ENCODE peak calls at places on chromosomes 12 and 14, in six cellular contexts. B is K562, K is H1, H is HCT116, M is GM12878, X is HepG2. C is an unnamed sample.

GRCh38 chr14:20468773-20469241 is 399 bp upstream of the PNP start:
- DNase-seq in B (no peak), K (no peak), H (no peak), M (no peak), X (no peak), C (no peak)

GRCh38 chr12:131459666-131460365 is 251.1 kb upstream of the SFSWAP start:
- DNase-seq in B (no peak), K (no peak), H (no peak), M (no peak), X (no peak), C (no peak)

GRCh38 chr14:75981426-75981825 is 369 bp downstream of the TGFB3 start:
- DNase-seq in B (peak), K (no peak), H (no peak), M (peak), X (peak), C (no peak)

GRCh38 chr12:15644700-15645099 is 144.5 kb downstream of the EPS8 start:
- DNase-seq in B (no peak), K (no peak), H (no peak), M (no peak), X (no peak), C (no peak)

GRCh38 chr14:54026671-54027070 is 70.0 kb upstream of the BMP4 start:
- DNase-seq in B (no peak), K (no peak), H (no peak), M (no peak), X (no peak), C (no peak)

GRCh38 chr12:121356657-121357056 is 4.4 kb upstream of the ANAPC5 start:
- DNase-seq in B (no peak), K (no peak), H (no peak), M (no peak), X (peak), C (no peak)

GRCh38 chr14:81314443-81315175 is 85.5 kb downstream of the STON2 start:
- DNase-seq in B (no peak), K (no peak), H (no peak), M (no peak), X (no peak), C (no peak)

GRCh38 chr12:127280393-127281275 is 986.3 kb upstream of the TMEM132C start:
- DNase-seq in B (peak), K (peak), H (peak), M (no peak), X (peak), C (peak)

GRCh38 chr12:94208433-94208921 is 60.1 kb downstream of the PLXNC1 start:
- DNase-seq in B (no peak), K (no peak), H (no peak), M (no peak), X (no peak), C (no peak)

GRCh38 chr12:85036241-85036707 is at the start of the genes LRRIQ1 and TSPAN19:
- DNase-seq in B (peak), K (peak), H (peak), M (peak), X (peak), C (peak)

GRCh38 chr14:76174982-76175381 is 23.3 kb downstream of the GPATCH2L start:
- DNase-seq in B (no peak), K (no peak), H (no peak), M (no peak), X (no peak), C (no peak)

GRCh38 chr14:101705733-101706508 is 55.6 kb upstream of the PPP2R5C start:
- DNase-seq in B (no peak), K (no peak), H (no peak), M (no peak), X (no peak), C (peak)

GRCh38 chr12:112140728-112141127 is 15.4 kb downstream of the TRAFD1 start:
- DNase-seq in B (no peak), K (no peak), H (no peak), M (no peak), X (no peak), C (no peak)

GRCh38 chr12:132121283-132121682 is 22.8 kb downstream of the DDX51 start:
- DNase-seq in B (no peak), K (no peak), H (no peak), M (no peak), X (no peak), C (no peak)

GRCh38 chr12:92574046-92574783 is 128.6 kb upstream of the PLEKHG7 start:
- DNase-seq in B (no peak), K (no peak), H (peak), M (no peak), X (peak), C (peak)

GRCh38 chr12:96054262-96054645 is 18.9 kb upstream of the LTA4H start:
- DNase-seq in B (no peak), K (no peak), H (no peak), M (no peak), X (no peak), C (no peak)

GRCh38 chr12:105769486-105769885 is 369.3 kb downstream of the NUAK1 start:
- DNase-seq in B (no peak), K (no peak), H (no peak), M (no peak), X (no peak), C (no peak)

GRCh38 chr12:65886996-65887395 is 62.7 kb downstream of the HMGA2 start:
- DNase-seq in B (no peak), K (no peak), H (peak), M (no peak), X (no peak), C (no peak)

GRCh38 chr12:123787466-123787865 is 25.4 kb downstream of the DNAH10 start:
- DNase-seq in B (no peak), K (no peak), H (no peak), M (no peak), X (no peak), C (no peak)

GRCh38 chr14:101246894-101247853 is 314.1 kb upstream of the DIO3 start:
- DNase-seq in B (no peak), K (no peak), H (no peak), M (no peak), X (no peak), C (no peak)

GRCh38 chr14:74514471-74514932 is 20.9 kb downstream of the ISCA2 start:
- DNase-seq in B (no peak), K (no peak), H (no peak), M (no peak), X (peak), C (peak)

GRCh38 chr14:59482471-59483331 is 1.5 kb downstream of the L3HYPDH start:
- DNase-seq in B (peak), K (no peak), H (peak), M (no peak), X (peak), C (no peak)

GRCh38 chr12:94193623-94194022 is 45.2 kb downstream of the PLXNC1 start:
- DNase-seq in B (no peak), K (no peak), H (no peak), M (no peak), X (no peak), C (no peak)

GRCh38 chr12:120909633-120910318 is 5.6 kb upstream of the SPPL3 start:
- DNase-seq in B (no peak), K (no peak), H (no peak), M (no peak), X (no peak), C (no peak)

GRCh38 chr14:88386395-88386794 is 938 bp downstream of the SPATA7 start:
- DNase-seq in B (no peak), K (no peak), H (no peak), M (no peak), X (no peak), C (no peak)

GRCh38 chr14:61452452-61452851 is 131.1 kb downstream of the PRKCH start:
- DNase-seq in B (no peak), K (no peak), H (no peak), M (no peak), X (no peak), C (no peak)

GRCh38 chr14:73633517-73634332 is 11.1 kb upstream of the DNAL1 start:
- DNase-seq in B (peak), K (no peak), H (no peak), M (peak), X (peak), C (peak)

GRCh38 chr12:91990525-91990924 is 155.1 kb downstream of the BTG1 start:
- DNase-seq in B (no peak), K (no peak), H (no peak), M (no peak), X (no peak), C (no peak)

GRCh38 chr12:57138526-57139272 is 8.7 kb downstream of the LRP1-AS start:
- DNase-seq in B (peak), K (no peak), H (no peak), M (no peak), X (peak), C (no peak)

GRCh38 chr12:25377475-25378179 is 126.9 kb upstream of the KRAS start:
- DNase-seq in B (no peak), K (no peak), H (no peak), M (no peak), X (no peak), C (no peak)

GRCh38 chr14:85235868-85236267 is 294.1 kb upstream of the FLRT2 start:
- DNase-seq in B (no peak), K (no peak), H (no peak), M (no peak), X (no peak), C (no peak)

GRCh38 chr14:36675581-36675980 is 13.9 kb downstream of the PAX9 start:
- DNase-seq in B (no peak), K (no peak), H (no peak), M (no peak), X (no peak), C (no peak)

GRCh38 chr12:121534495-121535148 is 46.2 kb downstream of the KDM2B start:
- DNase-seq in B (no peak), K (peak), H (no peak), M (no peak), X (no peak), C (peak)

GRCh38 chr12:12977231-12977630 is 22.8 kb downstream of the HEBP1 start:
- DNase-seq in B (no peak), K (no peak), H (no peak), M (no peak), X (no peak), C (no peak)

GRCh38 chr12:46948936-46949555 is 123.2 kb upstream of the SLC38A4 start:
- DNase-seq in B (no peak), K (no peak), H (no peak), M (no peak), X (no peak), C (no peak)

GRCh38 chr12:93080994-93081809 is 152.1 kb upstream of the EEA1 start:
- DNase-seq in B (no peak), K (no peak), H (no peak), M (no peak), X (peak), C (peak)

GRCh38 chr12:80211671-80212070 is 112.3 kb downstream of the OTOGL start:
- DNase-seq in B (no peak), K (no peak), H (no peak), M (no peak), X (no peak), C (no peak)

GRCh38 chr12:119410396-119410795 is 75.9 kb downstream of the CCDC60 start:
- DNase-seq in B (no peak), K (no peak), H (no peak), M (no peak), X (no peak), C (peak)

GRCh38 chr12:2902287-2902880 is 11.7 kb downstream of the TULP3 start:
- DNase-seq in B (no peak), K (no peak), H (no peak), M (no peak), X (no peak), C (no peak)

DNA sequence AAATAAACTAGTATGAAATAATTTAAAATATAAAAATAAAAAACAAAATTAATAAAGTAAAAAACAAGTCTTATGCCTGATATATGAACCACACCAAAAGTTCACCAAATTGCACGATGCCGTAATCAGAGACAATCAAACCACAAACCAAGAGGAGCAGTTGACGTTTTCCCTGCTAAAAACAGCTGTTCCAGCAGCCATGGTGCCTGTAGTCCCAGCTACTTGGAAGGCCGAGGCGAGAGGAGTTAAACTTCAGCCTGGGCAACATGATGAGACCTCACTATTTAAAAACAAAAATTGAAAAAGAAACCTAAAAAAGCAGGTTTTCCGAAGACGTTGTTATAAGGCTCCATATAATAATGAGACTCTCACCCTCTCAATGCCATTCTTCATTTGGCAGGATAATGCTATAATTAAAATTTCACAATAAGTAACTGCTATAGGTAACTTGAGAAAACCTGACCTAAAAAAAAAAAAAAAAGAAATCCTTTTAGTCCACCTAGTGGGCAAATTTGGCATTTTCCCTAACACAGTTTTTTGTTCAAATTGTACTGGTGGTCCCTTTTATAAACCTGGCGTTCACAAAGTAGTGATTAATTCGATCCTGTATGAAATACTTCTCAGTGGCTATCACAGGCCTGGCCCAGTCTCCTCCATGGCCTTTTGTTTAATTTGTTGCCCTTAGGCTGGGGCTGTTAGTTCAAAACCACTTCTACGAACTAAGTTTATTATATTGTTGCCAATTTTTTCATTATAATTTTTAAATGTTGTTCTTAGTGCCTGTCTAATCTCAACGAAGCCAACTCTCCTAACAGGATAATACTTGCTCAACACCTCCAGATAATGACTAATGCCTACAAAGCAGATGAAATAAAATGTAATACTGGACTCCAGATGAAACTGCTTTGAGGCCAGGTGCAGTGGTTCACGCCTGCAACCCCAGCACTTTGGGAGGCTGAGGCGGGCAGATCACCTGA is 62.1 kb downstream of the TNFAIP2 start:
- DNase-seq in B (no peak), K (no peak), H (peak), M (no peak), X (peak), C (no peak)
- TF ChIP-seq ATF3 in B (no peak), K (no peak), H (no peak), M (no peak), X (no peak), C (no peak)

DNA sequence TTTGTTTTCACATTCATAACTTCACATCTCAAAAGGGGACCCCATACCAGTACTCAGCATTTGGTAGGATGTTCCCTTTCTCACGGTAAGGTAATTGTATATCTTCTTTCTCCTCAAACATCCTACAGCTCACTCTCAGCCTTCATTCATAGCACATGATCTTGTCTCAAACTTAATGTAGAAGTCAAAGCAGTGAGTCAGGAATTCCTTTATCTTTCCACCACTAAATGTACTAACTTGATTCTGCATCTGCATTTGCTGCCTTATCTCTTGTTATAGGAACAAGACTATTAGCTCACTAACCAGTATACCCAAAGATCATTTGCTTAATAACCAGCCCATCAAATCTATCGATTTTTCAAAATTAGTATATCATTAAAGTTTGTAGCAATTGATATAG is 22.9 kb downstream of the CPSF2 start:
- DNase-seq in B (no peak), K (no peak), H (no peak), M (no peak), X (no peak), C (no peak)
- TF ChIP-seq ATF3 in B (no peak), K (no peak), H (no peak), M (no peak), X (no peak), C (no peak)

GRCh38 chr12:42213023-42213422 is 25.0 kb downstream of the YAF2 start:
- DNase-seq in B (no peak), K (no peak), H (no peak), M (no peak), X (no peak), C (no peak)
- TF ChIP-seq ATF3 in B (no peak), K (no peak), H (no peak), M (no peak), X (no peak), C (no peak)

GRCh38 chr12:99983721-99984258 is 946 bp downstream of the ANKS1B start:
- DNase-seq in B (no peak), K (no peak), H (no peak), M (no peak), X (no peak), C (no peak)
- TF ChIP-seq ATF3 in B (no peak), K (no peak), H (no peak), M (no peak), X (no peak), C (no peak)

GRCh38 chr14:99479160-99479902 is 1.3 kb downstream of the SETD3 start:
- DNase-seq in B (no peak), K (no peak), H (no peak), M (no peak), X (no peak), C (no peak)
- TF ChIP-seq ATF3 in B (no peak), K (no peak), H (no peak), M (no peak), X (no peak), C (no peak)

DNA sequence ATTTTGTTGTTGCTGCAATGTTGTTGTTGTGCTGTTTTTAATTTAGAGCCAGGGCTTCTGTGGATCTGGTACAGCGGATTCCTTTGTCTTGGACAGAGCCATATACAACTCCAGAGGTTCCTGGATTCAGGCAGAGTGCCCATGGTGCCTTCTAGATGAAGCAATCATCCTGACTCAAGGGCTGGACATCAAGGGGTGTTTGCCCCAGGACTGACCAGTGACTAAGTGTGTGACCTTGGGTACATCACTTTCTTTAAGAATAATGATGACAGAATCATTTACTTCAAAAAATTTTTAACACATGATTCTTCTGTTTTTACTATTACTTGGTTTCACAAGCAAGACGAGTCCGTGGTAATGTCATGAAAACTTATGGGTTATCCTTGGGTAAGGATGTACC is 397.3 kb downstream of the ZFP36L1 start:
- DNase-seq in B (no peak), K (no peak), H (no peak), M (no peak), X (no peak), C (no peak)
- TF ChIP-seq ATF3 in B (no peak), K (no peak), H (no peak), M (no peak), X (no peak), C (no peak)

DNA sequence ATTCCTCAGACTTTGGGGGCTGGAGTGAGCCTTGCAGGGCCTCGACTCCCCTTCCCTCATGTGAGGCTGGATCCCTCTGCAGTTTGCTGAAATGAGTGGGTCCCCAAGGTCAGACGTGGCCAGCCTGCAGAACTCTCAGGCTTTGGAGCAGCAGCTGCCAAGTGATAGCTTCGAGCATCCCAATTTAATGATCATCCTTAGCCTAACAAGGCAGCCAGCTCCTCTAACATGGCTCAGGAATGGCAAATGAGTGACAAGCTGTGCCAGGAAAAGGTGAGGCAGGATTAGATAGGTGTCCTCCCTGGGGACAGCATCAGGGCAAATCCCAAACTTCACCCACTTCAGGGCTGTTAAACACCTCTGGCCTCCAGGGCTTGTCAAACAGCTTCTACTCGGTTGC is 130.7 kb upstream of the PWP1 start:
- DNase-seq in B (no peak), K (no peak), H (no peak), M (no peak), X (no peak), C (no peak)
- TF ChIP-seq ATF3 in B (no peak), K (no peak), H (no peak), M (no peak), X (no peak), C (no peak)

DNA sequence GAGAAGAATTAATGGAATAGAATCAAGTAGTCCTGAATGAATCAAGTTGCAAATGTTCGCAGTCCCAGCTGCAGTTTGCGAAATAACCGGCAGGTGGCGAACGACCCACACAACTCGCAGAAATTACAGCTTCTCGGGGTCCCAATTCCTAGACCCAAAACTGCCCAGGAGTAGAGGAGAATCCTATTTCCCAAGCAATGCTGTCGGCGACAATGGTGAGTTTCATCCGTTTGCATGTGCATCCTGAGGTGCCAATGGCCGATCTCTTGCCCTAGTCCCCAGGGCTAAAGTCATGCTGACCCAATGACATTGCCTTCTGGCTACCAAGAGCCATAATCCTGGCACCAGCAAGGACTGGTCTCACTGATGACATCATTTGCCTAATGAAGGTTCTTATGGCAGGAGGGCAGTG is 8.5 kb upstream of the ASCL1 start:
- DNase-seq in B (peak), K (no peak), H (peak), M (no peak), X (peak), C (peak)
- TF ChIP-seq ATF3 in B (no peak), K (no peak), H (no peak), M (no peak), X (no peak), C (no peak)

GRCh38 chr12:34394211-34395055 is 372.1 kb downstream of the ALG10 start:
- DNase-seq in B (no peak), K (no peak), H (no peak), M (no peak), X (no peak), C (no peak)
- TF ChIP-seq ATF3 in B (no peak), K (no peak), H (no peak), M (no peak), X (no peak), C (no peak)

GRCh38 chr14:22813145-22813544 is 2.1 kb downstream of the SLC7A7 start:
- DNase-seq in B (no peak), K (no peak), H (no peak), M (no peak), X (no peak), C (no peak)

GRCh38 chr14:22808388-22809209 is 6.6 kb downstream of the SLC7A7 start:
- DNase-seq in B (no peak), K (no peak), H (no peak), M (no peak), X (peak), C (no peak)

GRCh38 chr14:22812744-22813143 is 2.5 kb downstream of the SLC7A7 start:
- DNase-seq in B (no peak), K (no peak), H (no peak), M (no peak), X (no peak), C (peak)

GRCh38 chr14:22814373-22814772 is 862 bp downstream of the SLC7A7 start:
- DNase-seq in B (no peak), K (no peak), H (no peak), M (no peak), X (no peak), C (no peak)

GRCh38 chr14:22811752-22812151 is 3.5 kb downstream of the SLC7A7 start:
- DNase-seq in B (no peak), K (no peak), H (no peak), M (no peak), X (no peak), C (no peak)
- TF ChIP-seq ATF3 in B (no peak), K (no peak), H (no peak), M (no peak), X (no peak), C (no peak)